ENCODE peak calls at places on chromosomes 4 and X, in six cellular contexts. V is activated naive CD4-positive, alpha-beta T cell treated with anti-CD3 and anti-CD28 coated beads, Interleukin-2, amount 50 U/mL, for 16 hours; Q is A172; B is stimulated activated CD8-positive, alpha-beta memory T cell treated with anti-CD3 and anti-CD28 coated beads, Interleukin-4, amount 100 ng/mL, for 24 hours; R is GM20000; I is PC-9. O is an unnamed sample.

GRCh38 chrX:48508400-48509244 is at the start of gene PORCN:
- DNase-seq in V (peak; percentile 81), Q (peak; percentile 46), B (peak; percentile 78), R (peak; percentile 92), I (peak; percentile 48), O (peak; percentile 64)

GRCh38 chr4:153514001-153514526 is 47.9 kb downstream of the TMEM131L start:
- DNase-seq in V (no peak), Q (peak; percentile 84), B (no peak), R (no peak), I (no peak), O (no peak)

GRCh38 chrX:34300871-34301270 is 168.8 kb upstream of the FAM47A start:
- DNase-seq in V (no peak), Q (peak; percentile 21), B (no peak), R (peak; percentile 1), I (no peak), O (no peak)

GRCh38 chr4:41865981-41866798 is 69.0 kb upstream of the TMEM33 start:
- DNase-seq in V (no peak), Q (no peak), B (no peak), R (no peak), I (no peak), O (no peak)

GRCh38 chrX:152635941-152636340 is 1.8 kb upstream of the GABRQ start:
- DNase-seq in V (no peak), Q (peak; percentile 37), B (no peak), R (no peak), I (peak; percentile 62), O (no peak)

GRCh38 chrX:39171686-39172085 is 370.4 kb downstream of the MID1IP1 start:
- DNase-seq in V (no peak), Q (no peak), B (no peak), R (no peak), I (no peak), O (no peak)

GRCh38 chr4:20276848-20277247 is 25.1 kb downstream of the SLIT2 start:
- DNase-seq in V (no peak), Q (no peak), B (no peak), R (no peak), I (no peak), O (no peak)

GRCh38 chrX:103404225-103405008 is 28.1 kb downstream of the BEX3 start:
- DNase-seq in V (peak; percentile 26), Q (peak; percentile 53), B (peak; percentile 10), R (peak; percentile 52), I (peak; percentile 75), O (no peak)

GRCh38 chr4:140049024-140049923 is 104.7 kb downstream of the MAML3 start:
- DNase-seq in V (peak; percentile 21), Q (peak; percentile 21), B (no peak), R (peak; percentile 25), I (peak; percentile 59), O (no peak)

GRCh38 chr4:40327340-40327739 is 7.8 kb upstream of the CHRNA9 start:
- DNase-seq in V (no peak), Q (no peak), B (no peak), R (no peak), I (no peak), O (no peak)

GRCh38 chrX:51440365-51440764 is 56.0 kb downstream of the NUDT11 start:
- DNase-seq in V (no peak), Q (no peak), B (no peak), R (no peak), I (no peak), O (no peak)

GRCh38 chr4:4995103-4995761 is 24.0 kb downstream of the CYTL1 start:
- DNase-seq in V (peak; percentile 16), Q (peak; percentile 50), B (peak; percentile 38), R (peak; percentile 69), I (no peak), O (no peak)

GRCh38 chr4:22019676-22020075 is 71.1 kb upstream of the KCNIP4 start:
- DNase-seq in V (no peak), Q (peak; percentile 8), B (no peak), R (no peak), I (no peak), O (no peak)

GRCh38 chr4:7418131-7418943 is 16.4 kb downstream of the PSAPL1 start:
- DNase-seq in V (no peak), Q (no peak), B (no peak), R (no peak), I (no peak), O (no peak)

GRCh38 chr4:37827030-37827705 is 682 bp downstream of the PGM2 start:
- DNase-seq in V (peak; percentile 12), Q (peak; percentile 29), B (no peak), R (peak; percentile 45), I (peak; percentile 75), O (no peak)

GRCh38 chrX:15165832-15166231 is 104.1 kb downstream of the ASB9 start:
- DNase-seq in V (no peak), Q (no peak), B (no peak), R (no peak), I (no peak), O (no peak)

GRCh38 chrX:139758809-139759208 is 50.8 kb upstream of the MCF2 start:
- DNase-seq in V (no peak), Q (no peak), B (no peak), R (no peak), I (no peak), O (no peak)

GRCh38 chr4:146054676-146055075 is 116.1 kb upstream of the ZNF827 start:
- DNase-seq in V (no peak), Q (no peak), B (no peak), R (no peak), I (no peak), O (no peak)

GRCh38 chrX:48498374-48498809 is 10.4 kb upstream of the PORCN start:
- DNase-seq in V (no peak), Q (peak; percentile 95), B (no peak), R (no peak), I (peak; percentile 57), O (no peak)

GRCh38 chr4:30537462-30537861 is 182.7 kb upstream of the PCDH7 start:
- DNase-seq in V (no peak), Q (peak; percentile 91), B (no peak), R (no peak), I (peak; percentile 53), O (no peak)

GRCh38 chr4:151340751-151341385 is 15.5 kb upstream of the SH3D19 start:
- DNase-seq in V (no peak), Q (no peak), B (no peak), R (no peak), I (no peak), O (no peak)

GRCh38 chr4:124710253-124710849 is 2.2 kb downstream of the ANKRD50 start:
- DNase-seq in V (no peak), Q (no peak), B (no peak), R (no peak), I (no peak), O (no peak)

GRCh38 chrX:95057341-95057740 is 1383.3 kb downstream of the FAM133A start:
- DNase-seq in V (no peak), Q (no peak), B (no peak), R (no peak), I (no peak), O (no peak)

GRCh38 chr4:44447563-44448504 is 775 bp downstream of the KCTD8 start:
- DNase-seq in V (peak; percentile 9), Q (no peak), B (no peak), R (peak; percentile 45), I (no peak), O (no peak)

GRCh38 chrX:47194388-47194787 is 759 bp downstream of the UBA1 start:
- DNase-seq in V (no peak), Q (no peak), B (no peak), R (no peak), I (no peak), O (no peak)

GRCh38 chrX:39677987-39678840 is 419.5 kb downstream of the BCOR start:
- DNase-seq in V (no peak), Q (no peak), B (no peak), R (no peak), I (no peak), O (no peak)

GRCh38 chr4:125105561-125105960 is 209.2 kb upstream of the FAT4 start:
- DNase-seq in V (no peak), Q (no peak), B (no peak), R (no peak), I (no peak), O (no peak)

GRCh38 chr4:176981074-176981473 is 188.4 kb upstream of the VEGFC start:
- DNase-seq in V (no peak), Q (peak; percentile 6), B (no peak), R (no peak), I (no peak), O (no peak)

GRCh38 chrX:10350991-10351390 is 194.2 kb downstream of the CLCN4 start:
- DNase-seq in V (no peak), Q (peak; percentile 44), B (no peak), R (no peak), I (peak; percentile 74), O (no peak)

O was measured in activated naive CD8-positive, alpha-beta T cell treated with anti-CD3 and anti-CD28 coated beads, Interleukin-2, amount 50 U/mL, for 16 hours.